ENCODE peak calls at places on chromosomes 5 and 9, in seven cellular contexts. One of them, this sample, is unnamed. For H3K27me3, the result is how much of the 10 kb centered on the place peaks cover.

GRCh38 chr9:129138476-129139232 is 27.4 kb downstream of the PTPA start:
- DNase-seq in brain microvascular endothelial cell: no peak
- DNase-seq in PC-3: peak
- DNase-seq in BJ: no peak
- DNase-seq in thoracic aorta: no peak
- DNase-seq in adrenal gland: peak
- DNase-seq in CD4-positive, alpha-beta memory T cell: no peak
- DNase-seq in this sample: no peak

GRCh38 chr5:179766726-179767455 is 26.9 kb upstream of the LTC4S start:
- DNase-seq in brain microvascular endothelial cell: no peak
- DNase-seq in CD4-positive, alpha-beta memory T cell: no peak
- DNase-seq in adrenal gland: no peak
- DNase-seq in PC-3: no peak
- DNase-seq in thoracic aorta: no peak
- DNase-seq in BJ: no peak
- DNase-seq in this sample: no peak

GRCh38 chr9:78997296-78997695 is 574.5 kb upstream of the TLE4 start:
- DNase-seq in PC-3: no peak
- DNase-seq in BJ: no peak
- DNase-seq in thoracic aorta: no peak
- DNase-seq in CD4-positive, alpha-beta memory T cell: no peak
- DNase-seq in adrenal gland: no peak
- DNase-seq in brain microvascular endothelial cell: no peak
- DNase-seq in this sample: no peak

GRCh38 chr5:98428806-98429205 is 344.7 kb upstream of the RGMB start:
- DNase-seq in thoracic aorta: no peak
- DNase-seq in CD4-positive, alpha-beta memory T cell: no peak
- DNase-seq in adrenal gland: peak
- DNase-seq in PC-3: no peak
- DNase-seq in brain microvascular endothelial cell: peak
- DNase-seq in BJ: peak
- DNase-seq in this sample: no peak

GRCh38 chr5:131431794-131432193 is 167.9 kb downstream of the CDC42SE2 start:
- DNase-seq in PC-3: no peak
- DNase-seq in CD4-positive, alpha-beta memory T cell: no peak
- DNase-seq in brain microvascular endothelial cell: no peak
- DNase-seq in thoracic aorta: no peak
- DNase-seq in adrenal gland: no peak
- DNase-seq in BJ: no peak
- DNase-seq in this sample: no peak

GRCh38 chr9:138102246-138103051 is 224.9 kb downstream of the CACNA1B start:
- DNase-seq in PC-3: no peak
- DNase-seq in brain microvascular endothelial cell: no peak
- DNase-seq in thoracic aorta: no peak
- DNase-seq in CD4-positive, alpha-beta memory T cell: no peak
- DNase-seq in adrenal gland: no peak
- DNase-seq in BJ: no peak
- DNase-seq in this sample: no peak

GRCh38 chr5:76555717-76556116 is 67.5 kb downstream of the F2RL2 start:
- DNase-seq in adrenal gland: no peak
- DNase-seq in BJ: no peak
- DNase-seq in brain microvascular endothelial cell: no peak
- DNase-seq in PC-3: no peak
- DNase-seq in CD4-positive, alpha-beta memory T cell: no peak
- DNase-seq in thoracic aorta: no peak
- DNase-seq in this sample: no peak

GRCh38 chr5:167708449-167708848 is 583.0 kb upstream of the WWC1 start:
- DNase-seq in PC-3: no peak
- DNase-seq in adrenal gland: no peak
- DNase-seq in CD4-positive, alpha-beta memory T cell: no peak
- DNase-seq in brain microvascular endothelial cell: no peak
- DNase-seq in thoracic aorta: no peak
- DNase-seq in BJ: no peak
- DNase-seq in this sample: no peak

GRCh38 chr9:14383296-14383695 is 69.4 kb upstream of the NFIB start:
- DNase-seq in adrenal gland: no peak
- DNase-seq in thoracic aorta: no peak
- DNase-seq in PC-3: no peak
- DNase-seq in brain microvascular endothelial cell: peak
- DNase-seq in CD4-positive, alpha-beta memory T cell: no peak
- DNase-seq in BJ: no peak
- DNase-seq in this sample: no peak

GRCh38 chr5:113719549-113719948 is 206.1 kb downstream of the YTHDC2 start:
- DNase-seq in adrenal gland: no peak
- DNase-seq in PC-3: no peak
- DNase-seq in CD4-positive, alpha-beta memory T cell: no peak
- DNase-seq in thoracic aorta: no peak
- DNase-seq in BJ: no peak
- DNase-seq in brain microvascular endothelial cell: no peak
- DNase-seq in this sample: no peak

GRCh38 chr5:110839004-110839403 is 100.2 kb downstream of the SLC25A46 start:
- DNase-seq in brain microvascular endothelial cell: no peak
- DNase-seq in thoracic aorta: no peak
- DNase-seq in PC-3: no peak
- DNase-seq in adrenal gland: no peak
- DNase-seq in CD4-positive, alpha-beta memory T cell: no peak
- DNase-seq in BJ: no peak
- DNase-seq in this sample: no peak

GRCh38 chr5:133409210-133409674 is 203.1 kb downstream of the FSTL4 start:
- DNase-seq in adrenal gland: no peak
- DNase-seq in brain microvascular endothelial cell: no peak
- DNase-seq in CD4-positive, alpha-beta memory T cell: no peak
- DNase-seq in BJ: no peak
- DNase-seq in thoracic aorta: no peak
- DNase-seq in PC-3: no peak
- DNase-seq in this sample: no peak

GRCh38 chr9:5624655-5625054 is 4.3 kb upstream of the RIC1 start:
- DNase-seq in adrenal gland: no peak
- DNase-seq in PC-3: no peak
- DNase-seq in BJ: no peak
- DNase-seq in CD4-positive, alpha-beta memory T cell: no peak
- DNase-seq in brain microvascular endothelial cell: no peak
- DNase-seq in thoracic aorta: no peak
- DNase-seq in this sample: no peak

GRCh38 chr5:39970117-39970798 is 545.5 kb upstream of the DAB2 start:
- DNase-seq in PC-3: no peak
- DNase-seq in CD4-positive, alpha-beta memory T cell: no peak
- DNase-seq in thoracic aorta: no peak
- DNase-seq in brain microvascular endothelial cell: no peak
- DNase-seq in BJ: no peak
- DNase-seq in adrenal gland: no peak
- DNase-seq in this sample: no peak

GRCh38 chr9:107480386-107480789 is 9.2 kb downstream of the KLF4 start:
- DNase-seq in PC-3: peak
- DNase-seq in CD4-positive, alpha-beta memory T cell: no peak
- DNase-seq in adrenal gland: peak
- DNase-seq in thoracic aorta: no peak
- DNase-seq in brain microvascular endothelial cell: no peak
- DNase-seq in BJ: peak
- DNase-seq in this sample: peak

DNA sequence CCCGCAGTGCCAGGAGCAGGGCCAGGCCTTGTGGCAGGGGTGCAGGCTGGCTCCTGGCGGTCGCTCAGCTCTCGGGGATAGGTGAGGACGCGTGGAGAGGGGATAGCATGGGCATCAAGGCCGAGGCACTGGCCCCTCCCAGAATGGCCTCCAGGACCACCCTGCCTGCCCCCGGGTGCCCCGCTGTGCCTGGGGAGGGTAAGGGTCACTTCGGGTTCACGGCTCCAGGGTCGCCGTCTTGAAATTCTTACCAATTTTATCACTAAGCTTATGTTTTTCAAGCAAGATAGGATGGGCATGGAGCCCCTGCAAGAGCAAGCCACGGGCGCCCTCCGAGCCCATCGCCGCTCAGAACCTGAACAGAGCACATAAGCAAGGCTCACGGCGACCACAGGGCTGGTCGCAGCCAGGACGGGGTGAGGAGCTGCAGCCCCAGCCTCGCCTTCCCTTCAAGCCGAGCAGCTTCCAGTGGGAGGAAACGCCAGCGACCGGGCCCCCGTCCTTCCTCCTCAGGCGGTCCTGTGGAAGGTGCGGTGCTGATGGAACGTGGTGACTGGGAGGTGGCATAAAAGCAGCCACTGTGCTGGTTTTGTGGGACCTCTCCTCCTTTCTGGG is 14.2 kb upstream of the CLPTM1L start:
- DNase-seq in PC-3: no peak
- DNase-seq in BJ: no peak
- DNase-seq in thoracic aorta: no peak
- DNase-seq in brain microvascular endothelial cell: no peak
- DNase-seq in adrenal gland: no peak
- DNase-seq in CD4-positive, alpha-beta memory T cell: no peak
- DNase-seq in this sample: no peak
- H3K27me3 ChIP-seq in PC-3: half or more
- H3K27me3 ChIP-seq in BJ: under half
- H3K27me3 ChIP-seq in thoracic aorta: under half
- H3K27me3 ChIP-seq in brain microvascular endothelial cell: under half
- H3K27me3 ChIP-seq in adrenal gland: under half
- H3K27me3 ChIP-seq in CD4-positive, alpha-beta memory T cell: under half
- H3K27me3 ChIP-seq in this sample: under half

GRCh38 chr9:17810728-17811634 is 232.1 kb downstream of the SH3GL2 start:
- DNase-seq in adrenal gland: peak
- DNase-seq in thoracic aorta: no peak
- DNase-seq in brain microvascular endothelial cell: peak
- DNase-seq in CD4-positive, alpha-beta memory T cell: no peak
- DNase-seq in PC-3: peak
- DNase-seq in BJ: no peak
- DNase-seq in this sample: peak

GRCh38 chr9:17813798-17814197 is 234.9 kb downstream of the SH3GL2 start:
- DNase-seq in PC-3: no peak
- DNase-seq in CD4-positive, alpha-beta memory T cell: no peak
- DNase-seq in BJ: no peak
- DNase-seq in thoracic aorta: no peak
- DNase-seq in adrenal gland: no peak
- DNase-seq in brain microvascular endothelial cell: no peak
- DNase-seq in this sample: no peak

GRCh38 chr9:17807670-17808282 is 228.9 kb downstream of the SH3GL2 start:
- DNase-seq in PC-3: no peak
- DNase-seq in brain microvascular endothelial cell: no peak
- DNase-seq in adrenal gland: no peak
- DNase-seq in BJ: no peak
- DNase-seq in CD4-positive, alpha-beta memory T cell: no peak
- DNase-seq in thoracic aorta: no peak
- DNase-seq in this sample: no peak

DNA sequence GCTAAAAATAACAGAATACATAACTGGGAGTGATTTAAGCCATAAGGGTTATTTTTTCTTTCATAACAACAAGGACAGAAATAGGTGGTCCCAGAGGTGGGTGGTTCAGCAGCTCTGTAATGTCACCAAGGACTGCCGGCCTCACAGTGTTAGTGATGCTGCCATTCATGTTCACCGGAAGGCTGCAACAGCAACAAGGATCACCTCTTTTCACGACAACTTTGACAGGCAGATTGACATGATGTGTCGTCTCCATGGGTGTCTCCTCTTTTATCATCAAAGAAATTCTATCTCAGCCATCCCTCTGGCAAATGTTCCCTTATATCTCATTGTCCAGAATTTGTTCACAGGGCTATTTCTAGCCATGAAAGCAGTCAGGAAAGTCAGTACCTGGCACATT is 231.4 kb downstream of the SH3GL2 start:
- DNase-seq in brain microvascular endothelial cell: no peak
- DNase-seq in BJ: no peak
- DNase-seq in thoracic aorta: no peak
- DNase-seq in adrenal gland: no peak
- DNase-seq in PC-3: no peak
- DNase-seq in CD4-positive, alpha-beta memory T cell: no peak
- DNase-seq in this sample: no peak
- H3K27me3 ChIP-seq in brain microvascular endothelial cell: under half
- H3K27me3 ChIP-seq in BJ: under half
- H3K27me3 ChIP-seq in thoracic aorta: under half
- H3K27me3 ChIP-seq in adrenal gland: under half
- H3K27me3 ChIP-seq in PC-3: under half
- H3K27me3 ChIP-seq in CD4-positive, alpha-beta memory T cell: under half
- H3K27me3 ChIP-seq in this sample: under half

DNA sequence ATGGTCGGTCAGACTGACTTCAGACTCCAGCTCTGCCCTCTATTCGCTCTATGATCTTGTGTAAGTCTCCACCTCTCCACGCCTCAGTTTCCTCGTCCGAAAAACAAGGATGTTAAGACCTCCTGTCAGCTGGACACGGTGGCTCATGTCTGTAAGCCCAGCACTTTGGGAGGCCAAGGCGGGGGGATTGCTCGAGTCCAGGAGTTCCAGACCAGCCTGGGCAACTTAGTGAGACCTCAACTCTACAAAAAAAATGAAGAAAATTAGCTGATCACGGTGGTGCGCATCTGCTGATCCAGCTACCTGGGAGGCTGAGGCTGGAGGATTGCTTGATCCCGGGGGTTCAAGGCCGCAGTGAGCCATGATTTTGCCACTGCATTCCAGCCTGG is 36.6 kb upstream of the GABRP start:
- DNase-seq in PC-3: no peak
- DNase-seq in BJ: no peak
- DNase-seq in adrenal gland: no peak
- DNase-seq in brain microvascular endothelial cell: no peak
- DNase-seq in CD4-positive, alpha-beta memory T cell: no peak
- DNase-seq in thoracic aorta: no peak
- DNase-seq in this sample: no peak
- H3K27me3 ChIP-seq in PC-3: under half
- H3K27me3 ChIP-seq in BJ: under half
- H3K27me3 ChIP-seq in adrenal gland: under half
- H3K27me3 ChIP-seq in brain microvascular endothelial cell: under half
- H3K27me3 ChIP-seq in CD4-positive, alpha-beta memory T cell: under half
- H3K27me3 ChIP-seq in thoracic aorta: under half
- H3K27me3 ChIP-seq in this sample: under half

DNA sequence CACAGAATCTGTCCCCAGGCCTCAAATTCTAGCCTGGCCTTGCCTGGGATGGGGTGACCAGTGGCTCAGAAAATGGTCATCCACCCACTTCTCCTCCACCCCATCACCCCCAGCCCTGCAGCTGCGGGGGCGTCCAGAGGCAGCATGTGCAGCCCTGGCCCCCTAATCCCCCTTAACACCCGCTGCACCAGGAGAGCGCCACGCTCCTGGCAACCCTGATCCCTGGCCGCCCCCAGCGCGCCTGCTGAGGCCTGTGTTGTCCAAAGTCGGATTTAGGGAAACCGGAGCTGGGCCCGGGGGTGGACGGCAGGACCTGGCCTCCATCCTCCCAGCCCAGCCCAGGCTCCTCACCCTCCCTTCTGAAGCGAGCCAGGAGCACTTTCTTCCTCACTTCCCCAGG is 22.0 kb downstream of the NR5A1 start:
- DNase-seq in thoracic aorta: no peak
- DNase-seq in CD4-positive, alpha-beta memory T cell: no peak
- DNase-seq in brain microvascular endothelial cell: no peak
- DNase-seq in adrenal gland: peak
- DNase-seq in BJ: no peak
- DNase-seq in PC-3: no peak
- DNase-seq in this sample: no peak
- H3K27me3 ChIP-seq in thoracic aorta: under half
- H3K27me3 ChIP-seq in CD4-positive, alpha-beta memory T cell: under half
- H3K27me3 ChIP-seq in brain microvascular endothelial cell: under half
- H3K27me3 ChIP-seq in adrenal gland: under half
- H3K27me3 ChIP-seq in BJ: under half
- H3K27me3 ChIP-seq in PC-3: under half
- H3K27me3 ChIP-seq in this sample: half or more

GRCh38 chr5:178581621-178582020 is 8.6 kb downstream of the COL23A1 start:
- DNase-seq in brain microvascular endothelial cell: no peak
- DNase-seq in PC-3: no peak
- DNase-seq in adrenal gland: no peak
- DNase-seq in CD4-positive, alpha-beta memory T cell: no peak
- DNase-seq in BJ: no peak
- DNase-seq in thoracic aorta: no peak
- DNase-seq in this sample: no peak
- H3K27me3 ChIP-seq in brain microvascular endothelial cell: under half
- H3K27me3 ChIP-seq in PC-3: under half
- H3K27me3 ChIP-seq in adrenal gland: under half
- H3K27me3 ChIP-seq in CD4-positive, alpha-beta memory T cell: under half
- H3K27me3 ChIP-seq in BJ: under half
- H3K27me3 ChIP-seq in thoracic aorta: under half
- H3K27me3 ChIP-seq in this sample: under half